ENCODE peak calls at places on chromosomes 16 and 17, in four cellular contexts. One of them, this sample, is unnamed.

GRCh38 chr16:71347146-71347545 is 11.4 kb upstream of the CALB2 start:
- DNase-seq in neuronal stem cell: no peak
- DNase-seq in midbrain: no peak
- DNase-seq in naive thymus-derived CD8-positive, alpha-beta T cell: no peak
- DNase-seq in this sample: no peak

GRCh38 chr16:22888791-22889190 is 74.8 kb downstream of the HS3ST2 start:
- DNase-seq in neuronal stem cell: no peak
- DNase-seq in naive thymus-derived CD8-positive, alpha-beta T cell: no peak
- DNase-seq in midbrain: no peak
- DNase-seq in this sample: no peak

GRCh38 chr17:67071595-67071994 is 27.2 kb downstream of the CACNG1 start:
- DNase-seq in naive thymus-derived CD8-positive, alpha-beta T cell: no peak
- DNase-seq in midbrain: no peak
- DNase-seq in neuronal stem cell: no peak
- DNase-seq in this sample: no peak

GRCh38 chr17:47317119-47317518 is 6.6 kb upstream of the EFCAB13 start:
- DNase-seq in midbrain: no peak
- DNase-seq in naive thymus-derived CD8-positive, alpha-beta T cell: no peak
- DNase-seq in neuronal stem cell: no peak
- DNase-seq in this sample: no peak

GRCh38 chr17:43860927-43861622 is 14.1 kb downstream of the CD300LG start:
- DNase-seq in naive thymus-derived CD8-positive, alpha-beta T cell: no peak
- DNase-seq in neuronal stem cell: no peak
- DNase-seq in midbrain: peak; percentile 11
- DNase-seq in this sample: no peak

GRCh38 chr17:17849863-17850373 is 13.1 kb upstream of the SREBF1 start:
- DNase-seq in midbrain: peak; percentile 21
- DNase-seq in naive thymus-derived CD8-positive, alpha-beta T cell: peak; percentile 71
- DNase-seq in neuronal stem cell: no peak
- DNase-seq in this sample: no peak

GRCh38 chr16:66036162-66036561 is 330.3 kb upstream of the CDH5 start:
- DNase-seq in midbrain: no peak
- DNase-seq in naive thymus-derived CD8-positive, alpha-beta T cell: no peak
- DNase-seq in neuronal stem cell: no peak
- DNase-seq in this sample: no peak

GRCh38 chr17:79670537-79671386 is 59.9 kb upstream of the RBFOX3 start:
- DNase-seq in naive thymus-derived CD8-positive, alpha-beta T cell: no peak
- DNase-seq in midbrain: no peak
- DNase-seq in neuronal stem cell: no peak
- DNase-seq in this sample: no peak

GRCh38 chr17:77089118-77089477 is 51.7 kb upstream of the SEC14L1 start:
- DNase-seq in neuronal stem cell: no peak
- DNase-seq in midbrain: no peak
- DNase-seq in naive thymus-derived CD8-positive, alpha-beta T cell: no peak
- DNase-seq in this sample: no peak

GRCh38 chr16:90008708-90009145 is 10.5 kb downstream of the DBNDD1 start:
- DNase-seq in naive thymus-derived CD8-positive, alpha-beta T cell: peak; percentile 52
- DNase-seq in midbrain: no peak
- DNase-seq in neuronal stem cell: no peak
- DNase-seq in this sample: no peak

GRCh38 chr16:50386139-50386538 is 17.4 kb upstream of the BRD7 start:
- DNase-seq in neuronal stem cell: no peak
- DNase-seq in naive thymus-derived CD8-positive, alpha-beta T cell: no peak
- DNase-seq in midbrain: no peak
- DNase-seq in this sample: no peak